ENCODE peak calls at places on chromosome 18, in seven cellular contexts. N, C, S, J, X, F and T are unnamed samples.

GRCh38 chr18:48531979-48532378 is 6.9 kb upstream of the CTIF start:
- DNase-seq in N (no peak), C (no peak), S (no peak), J (no peak), X (no peak), F (no peak), T (no peak)

GRCh38 chr18:1779587-1779986 is 791.7 kb downstream of the METTL4 start:
- DNase-seq in N (no peak), C (no peak), S (no peak), J (no peak), X (no peak), F (no peak), T (no peak)

GRCh38 chr18:22723221-22723620 is 209.9 kb upstream of the RBBP8 start:
- DNase-seq in N (no peak), C (no peak), S (no peak), J (no peak), X (no peak), F (no peak), T (no peak)

GRCh38 chr18:3177902-3178687 is 41.7 kb downstream of the MYOM1 start:
- DNase-seq in N (no peak), C (no peak), S (no peak), J (no peak), X (no peak), F (no peak), T (no peak)

GRCh38 chr18:38956068-38956467 is 1390.5 kb upstream of the CELF4 start:
- DNase-seq in N (no peak), C (no peak), S (no peak), J (no peak), X (no peak), F (no peak), T (no peak)

GRCh38 chr18:46856975-46857374 is 60.3 kb downstream of the PIAS2 start:
- DNase-seq in N (no peak), C (no peak), S (no peak), J (no peak), X (peak; percentile 7), F (no peak), T (no peak)

GRCh38 chr18:67367540-67367939 is 149.0 kb downstream of the DSEL start:
- DNase-seq in N (no peak), C (peak; percentile 50), S (no peak), J (no peak), X (no peak), F (no peak), T (no peak)

GRCh38 chr18:11146947-11147345 is 2.4 kb downstream of the PIEZO2 start:
- DNase-seq in N (no peak), C (no peak), S (no peak), J (no peak), X (no peak), F (no peak), T (no peak)

GRCh38 chr18:42163316-42163715 is 208.3 kb downstream of the PIK3C3 start:
- DNase-seq in N (no peak), C (no peak), S (no peak), J (no peak), X (no peak), F (no peak), T (no peak)

GRCh38 chr18:21735452-21736015 is 5.1 kb upstream of the MIB1 start:
- DNase-seq in N (no peak), C (peak; percentile 86), S (no peak), J (no peak), X (peak; percentile 58), F (no peak), T (no peak)

GRCh38 chr18:54323561-54323960 is 34.1 kb downstream of the STARD6 start:
- DNase-seq in N (no peak), C (no peak), S (no peak), J (no peak), X (no peak), F (no peak), T (no peak)

GRCh38 chr18:68467966-68468365 is 246.9 kb downstream of the TMX3 start:
- DNase-seq in N (no peak), C (no peak), S (no peak), J (no peak), X (no peak), F (no peak), T (no peak)

GRCh38 chr18:71293322-71293721 is 1004.5 kb downstream of the SOCS6 start:
- DNase-seq in N (no peak), C (peak; percentile 0), S (no peak), J (no peak), X (no peak), F (no peak), T (no peak)

GRCh38 chr18:31506024-31506742 is 8.2 kb downstream of the DSG2 start:
- DNase-seq in N (no peak), C (peak; percentile 41), S (no peak), J (no peak), X (peak; percentile 63), F (peak; percentile 63), T (no peak)

GRCh38 chr18:70423120-70423519 is 134.3 kb downstream of the SOCS6 start:
- DNase-seq in N (no peak), C (no peak), S (no peak), J (no peak), X (no peak), F (no peak), T (no peak)

GRCh38 chr18:9631814-9632496 is 17.6 kb upstream of the PPP4R1 start:
- DNase-seq in N (no peak), C (peak; percentile 93), S (no peak), J (no peak), X (peak; percentile 80), F (peak; percentile 90), T (no peak)

GRCh38 chr18:55509631-55510372 is 78.2 kb downstream of the TCF4 start:
- DNase-seq in N (no peak), C (peak; percentile 83), S (no peak), J (no peak), X (peak; percentile 73), F (no peak), T (no peak)

GRCh38 chr18:49778826-49779465 is 34.4 kb downstream of the ACAA2 start:
- DNase-seq in N (no peak), C (peak; percentile 88), S (no peak), J (no peak), X (no peak), F (no peak), T (no peak)

GRCh38 chr18:48929951-48930713 is 20.6 kb downstream of the SMAD7 start:
- DNase-seq in N (peak; percentile 75), C (no peak), S (no peak), J (no peak), X (peak; percentile 81), F (peak; percentile 92), T (no peak)

GRCh38 chr18:13276530-13277520 is 58.3 kb downstream of the LDLRAD4 start:
- DNase-seq in N (no peak), C (no peak), S (no peak), J (no peak), X (no peak), F (no peak), T (no peak)

GRCh38 chr18:52370841-52371240 is 30.8 kb downstream of the DCC start:
- DNase-seq in N (no peak), C (no peak), S (no peak), J (no peak), X (no peak), F (no peak), T (no peak)

GRCh38 chr18:27581261-27581904 is 396.3 kb upstream of the CHST9 start:
- DNase-seq in N (no peak), C (no peak), S (no peak), J (no peak), X (peak; percentile 25), F (no peak), T (no peak)

GRCh38 chr18:69257861-69258458 is 142.7 kb upstream of the DOK6 start:
- DNase-seq in N (no peak), C (peak; percentile 62), S (no peak), J (no peak), X (peak; percentile 90), F (no peak), T (no peak)

GRCh38 chr18:45617284-45617683 is 2.0 kb downstream of the SLC14A2 start:
- DNase-seq in N (peak; percentile 56), C (peak; percentile 91), S (peak; percentile 74), J (no peak), X (peak; percentile 88), F (peak; percentile 42), T (peak; percentile 66)

GRCh38 chr18:31695989-31696388 is 11.6 kb upstream of the B4GALT6 start:
- DNase-seq in N (no peak), C (no peak), S (no peak), J (no peak), X (no peak), F (no peak), T (no peak)

GRCh38 chr18:59061914-59062642 is 77.6 kb upstream of the SEC11C start:
- DNase-seq in N (no peak), C (no peak), S (no peak), J (no peak), X (no peak), F (no peak), T (no peak)

GRCh38 chr18:59062643-59063006 is 77.1 kb upstream of the SEC11C start:
- DNase-seq in N (no peak), C (no peak), S (no peak), J (no peak), X (no peak), F (no peak), T (no peak)

GRCh38 chr18:59063300-59063895 is 76.3 kb upstream of the SEC11C start:
- DNase-seq in N (no peak), C (no peak), S (no peak), J (no peak), X (no peak), F (no peak), T (no peak)

GRCh38 chr18:59065684-59066083 is 74.0 kb upstream of the SEC11C start:
- DNase-seq in N (no peak), C (peak; percentile 54), S (peak; percentile 60), J (no peak), X (no peak), F (peak; percentile 53), T (no peak)

GRCh38 chr18:59063912-59064311 is 75.8 kb upstream of the SEC11C start:
- DNase-seq in N (no peak), C (no peak), S (no peak), J (no peak), X (no peak), F (no peak), T (no peak)
- TF ChIP-seq CTCF in N (no peak), C (no peak), S (no peak), J (no peak), X (no peak), F (no peak), T (no peak)

DNA sequence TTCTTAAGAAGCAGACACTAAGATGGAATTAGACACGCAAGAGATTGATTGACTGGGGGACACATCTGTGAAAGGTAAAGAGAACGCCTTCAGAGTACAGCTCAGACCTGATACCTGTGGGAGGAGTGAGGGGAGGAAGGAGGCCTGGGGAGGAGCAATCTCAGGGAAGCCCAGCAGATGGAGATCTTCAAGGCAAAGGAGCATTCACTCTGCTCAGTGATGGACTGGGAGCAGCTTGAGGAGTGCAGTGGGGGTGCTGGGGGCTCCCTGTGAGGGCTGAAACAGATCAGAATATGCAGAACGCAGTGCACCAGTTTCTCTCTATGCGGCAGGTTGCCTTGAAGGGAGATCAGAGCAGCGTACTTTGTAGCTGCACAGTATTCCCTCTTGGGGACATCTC is 103.7 kb upstream of the ATP8B1 start:
- DNase-seq in N (no peak), C (peak; percentile 40), S (no peak), J (no peak), X (no peak), F (peak; percentile 15), T (no peak)
- TF ChIP-seq CTCF in N (no peak), C (peak; percentile 61), S (no peak), J (no peak), X (peak; percentile 23), F (no peak), T (peak; percentile 49)

GRCh38 chr18:58449366-58449935 is 179.4 kb downstream of the ALPK2 start:
- DNase-seq in N (no peak), C (peak; percentile 13), S (no peak), J (no peak), X (no peak), F (no peak), T (peak; percentile 14)
- TF ChIP-seq CTCF in N (no peak), C (no peak), S (no peak), J (no peak), X (no peak), F (no peak), T (no peak)

GRCh38 chr18:35588995-35589394 is 7.5 kb downstream of the GALNT1 start:
- DNase-seq in N (no peak), C (no peak), S (no peak), J (peak; percentile 24), X (no peak), F (no peak), T (no peak)
- TF ChIP-seq CTCF in N (no peak), C (no peak), S (no peak), J (no peak), X (peak; percentile 9), F (no peak), T (no peak)